ENCODE peak calls at places on chromosomes 4 and X, in six cellular contexts. C is AG09309; G is activated CD4-positive, alpha-beta T cell treated with anti-CD3 and anti-CD28 coated beads for 1 hour; E is nephron progenitor cell; M is AML-193; N is right cardiac atrium. J is an unnamed sample.

GRCh38 chr4:120026853-120027252 is 39.8 kb downstream of the MAD2L1 start:
- DNase-seq in E (no peak), C (no peak), M (no peak), G (no peak), N (no peak), J (no peak)

GRCh38 chr4:108043536-108043935 is 53.8 kb downstream of the HADH start:
- DNase-seq in M (no peak), G (no peak), C (no peak), E (no peak), N (no peak), J (no peak)

GRCh38 chr4:89308161-89308500 is 531 bp upstream of the GPRIN3 start:
- DNase-seq in N (no peak), M (no peak), C (no peak), E (no peak), G (no peak), J (no peak)

GRCh38 chr4:120066182-120066524 is 495 bp downstream of the MAD2L1 start:
- DNase-seq in N (no peak), C (no peak), E (no peak), M (peak), G (no peak), J (peak)

GRCh38 chr4:17347445-17347844 is 164.4 kb downstream of the QDPR start:
- DNase-seq in G (no peak), N (no peak), C (no peak), M (peak), E (peak), J (peak)

GRCh38 chrX:110125435-110125834 is 122.5 kb downstream of the TMEM164 start:
- DNase-seq in E (peak), G (no peak), C (no peak), N (no peak), M (no peak), J (no peak)

GRCh38 chr4:2637956-2638552 is 101.6 kb downstream of the FAM193A start:
- DNase-seq in E (no peak), G (no peak), M (no peak), C (no peak), N (no peak), J (no peak)

GRCh38 chr4:108480881-108481280 is 139.5 kb upstream of the RPL34 start:
- DNase-seq in M (no peak), C (no peak), E (no peak), N (no peak), G (no peak), J (no peak)

GRCh38 chrX:29138003-29138402 is 550.8 kb downstream of the IL1RAPL1 start:
- DNase-seq in G (no peak), M (no peak), E (no peak), C (no peak), N (no peak), J (no peak)

GRCh38 chr4:108205859-108206258 is 37.1 kb upstream of the LEF1 start:
- DNase-seq in G (no peak), N (no peak), C (no peak), E (no peak), M (no peak), J (no peak)

GRCh38 chrX:103437147-103437873 is 61.0 kb downstream of the BEX3 start:
- DNase-seq in M (no peak), C (no peak), N (no peak), E (no peak), G (no peak), J (no peak)

GRCh38 chr4:58063761-58064160 is 953.6 kb upstream of the IGFBP7 start:
- DNase-seq in N (no peak), E (no peak), M (no peak), G (no peak), C (no peak), J (no peak)

GRCh38 chrX:40552768-40553167 is 28.0 kb upstream of the ATP6AP2 start:
- DNase-seq in E (no peak), N (no peak), G (no peak), C (no peak), M (no peak), J (peak)

GRCh38 chr4:8695237-8696219 is 103.0 kb downstream of the CPZ start:
- DNase-seq in C (no peak), G (no peak), N (no peak), M (no peak), E (no peak), J (no peak)

GRCh38 chr4:86358176-86358701 is 1.6 kb downstream of the MAPK10 start:
- DNase-seq in M (no peak), N (peak), E (no peak), G (no peak), C (no peak), J (no peak)

GRCh38 chr4:110164856-110165255 is 33.6 kb downstream of the ELOVL6 start:
- DNase-seq in N (no peak), M (no peak), E (no peak), G (no peak), C (no peak), J (no peak)

GRCh38 chrX:47483310-47484268 is 567 bp upstream of the ZNF41 start:
- DNase-seq in C (no peak), M (no peak), E (peak), N (peak), G (no peak), J (no peak)

GRCh38 chrX:40085086-40085551 is 12.6 kb downstream of the BCOR start:
- DNase-seq in C (no peak), G (no peak), N (peak), E (no peak), M (no peak), J (no peak)

GRCh38 chr4:33975996-33976395 is 2268.3 kb downstream of the ARAP2 start:
- DNase-seq in C (peak), M (no peak), G (no peak), N (no peak), E (no peak), J (no peak)

GRCh38 chrX:9767375-9767774 is 1.7 kb upstream of the GPR143 start:
- DNase-seq in E (no peak), N (no peak), G (no peak), M (no peak), C (no peak), J (no peak)

GRCh38 chr4:102299708-102300107 is 45.6 kb downstream of the SLC39A8 start:
- DNase-seq in M (peak), N (peak), E (peak), G (no peak), C (peak), J (peak)

GRCh38 chr4:110344165-110344564 is 131.8 kb upstream of the ENPEP start:
- DNase-seq in G (no peak), N (no peak), M (peak), C (no peak), E (no peak), J (peak)

GRCh38 chr4:166324321-166324720 is 451.3 kb downstream of the TLL1 start:
- DNase-seq in G (no peak), N (no peak), M (peak), E (peak), C (no peak), J (peak)

GRCh38 chr4:78634011-78634664 is 82.6 kb downstream of the ANXA3 start:
- DNase-seq in C (no peak), G (no peak), E (no peak), M (no peak), N (peak), J (no peak)

GRCh38 chr4:26120098-26120795 is 200.6 kb upstream of the RBPJ start:
- DNase-seq in E (no peak), G (no peak), M (peak), C (no peak), N (no peak), J (no peak)

GRCh38 chrX:78595901-78596502 is 63.1 kb downstream of the RTL3 start:
- DNase-seq in E (peak), G (no peak), N (peak), C (no peak), M (peak), J (peak)

GRCh38 chrX:49120104-49120503 is 3.4 kb downstream of the GPKOW start:
- DNase-seq in N (no peak), E (no peak), G (no peak), C (no peak), M (no peak), J (peak)

GRCh38 chrX:107675823-107676555 is 47.7 kb downstream of the PRPS1 start:
- DNase-seq in G (no peak), C (no peak), M (peak), N (peak), E (no peak), J (peak)

GRCh38 chr4:166924456-166924855 is 309.8 kb downstream of the SPOCK3 start:
- DNase-seq in E (no peak), N (no peak), G (no peak), C (no peak), M (no peak), J (no peak)

GRCh38 chrX:135982860-135983259 is 2.4 kb upstream of the SLC9A6 start:
- DNase-seq in C (no peak), G (no peak), M (no peak), E (no peak), N (peak), J (no peak)

GRCh38 chr4:110675406-110675805 is 52.5 kb upstream of the PITX2 start:
- DNase-seq in C (no peak), M (no peak), G (no peak), N (no peak), E (no peak), J (no peak)

GRCh38 chr4:42655921-42656735 is 777 bp downstream of the ATP8A1 start:
- DNase-seq in G (peak), M (peak), N (peak), C (no peak), E (peak), J (peak)

GRCh38 chr4:38004062-38004461 is 43.9 kb downstream of the PTTG2 start:
- DNase-seq in E (no peak), N (no peak), M (no peak), G (no peak), C (no peak), J (no peak)

GRCh38 chrX:39969099-39969825 is 128.5 kb downstream of the BCOR start:
- DNase-seq in C (no peak), E (peak), M (no peak), G (no peak), N (no peak), J (no peak)

GRCh38 chrX:103310592-103311400 is at the start of gene BEX2:
- DNase-seq in G (peak), E (peak), N (peak), M (no peak), C (no peak), J (no peak)

GRCh38 chr4:152458801-152459302 is 77.0 kb downstream of the FBXW7 start:
- DNase-seq in M (peak), N (no peak), E (no peak), G (no peak), C (no peak), J (peak)

GRCh38 chr4:169438057-169438480 is 167.3 kb upstream of the SH3RF1 start:
- DNase-seq in E (no peak), N (no peak), C (no peak), G (no peak), M (no peak), J (no peak)

GRCh38 chrX:40299028-40299479 is 201.3 kb upstream of the BCOR start:
- DNase-seq in G (no peak), N (peak), E (peak), C (no peak), M (no peak), J (no peak)

GRCh38 chrX:74449322-74449936 is 28.1 kb downstream of the SLC16A2 start:
- DNase-seq in E (no peak), C (no peak), M (no peak), N (no peak), G (peak), J (no peak)

GRCh38 chrX:19040373-19040772 is 56.5 kb upstream of the PHKA2 start:
- DNase-seq in G (no peak), C (no peak), M (no peak), N (no peak), E (no peak), J (no peak)

J was measured in Kasumi-1.